ENCODE peak calls at places on chromosomes 11 and 22, in ten cellular contexts. C, S, B, Z, N, H, A, O, P and W are unnamed samples.

GRCh38 chr22:50114221-50114981 is 24.6 kb downstream of the MOV10L1 start:
- DNase-seq in P (no peak), B (peak), Z (no peak), C (no peak), N (peak), H (no peak), O (no peak), A (no peak), S (no peak), W (no peak)

GRCh38 chr11:45930031-45930794 is 7.8 kb downstream of the LARGE2 start:
- DNase-seq in S (peak), A (no peak), O (no peak), N (no peak), P (no peak), H (peak), B (no peak), C (no peak), Z (no peak), W (no peak)

GRCh38 chr11:125376117-125376516 is 119.9 kb downstream of the FEZ1 start:
- DNase-seq in P (no peak), O (no peak), C (peak), S (no peak), Z (no peak), B (peak), A (no peak), N (peak), H (no peak), W (no peak)

GRCh38 chr11:123640677-123641494 is 13.5 kb downstream of the SCN3B start:
- DNase-seq in A (no peak), O (peak), Z (peak), B (peak), C (peak), S (peak), P (peak), H (peak), N (peak), W (peak)

GRCh38 chr11:2590951-2591754 is 108.6 kb downstream of the KCNQ1OT1 start:
- DNase-seq in O (no peak), C (peak), N (no peak), B (no peak), H (no peak), P (no peak), S (no peak), Z (no peak), A (peak), W (no peak)

GRCh38 chr11:15216678-15217077 is 102.0 kb downstream of the INSC start:
- DNase-seq in C (no peak), B (no peak), A (no peak), N (no peak), H (no peak), Z (no peak), O (no peak), P (peak), S (peak), W (no peak)

GRCh38 chr22:33240901-33241300 is 182.7 kb upstream of the SYN3 start:
- DNase-seq in Z (no peak), N (no peak), P (no peak), H (no peak), C (no peak), B (peak), A (no peak), O (no peak), S (no peak), W (no peak)

GRCh38 chr11:61513143-61513740 is 4.7 kb downstream of the LRRC10B start:
- DNase-seq in S (no peak), H (no peak), B (no peak), P (peak), N (no peak), C (no peak), Z (no peak), A (no peak), O (no peak), W (no peak)

GRCh38 chr22:25039754-25040153 is 87.2 kb downstream of the KIAA1671 start:
- DNase-seq in O (no peak), H (no peak), P (no peak), B (no peak), Z (no peak), C (no peak), N (no peak), S (no peak), A (no peak), W (no peak)

GRCh38 chr11:123065634-123066033 is 3.7 kb upstream of the HSPA8 start:
- DNase-seq in P (no peak), B (peak), A (no peak), Z (no peak), S (no peak), N (peak), C (no peak), O (no peak), H (no peak), W (no peak)

GRCh38 chr11:32438883-32439487 is 3.6 kb upstream of the WT1 start:
- DNase-seq in O (no peak), S (no peak), H (no peak), N (no peak), A (no peak), Z (no peak), B (peak), P (no peak), C (no peak), W (no peak)

GRCh38 chr11:10352911-10353550 is 48.2 kb downstream of the ADM start:
- DNase-seq in N (no peak), P (no peak), O (no peak), S (no peak), A (no peak), B (no peak), Z (no peak), C (no peak), H (no peak), W (no peak)

GRCh38 chr11:64765291-64765803 is 5.6 kb upstream of the PYGM start:
- DNase-seq in P (no peak), Z (no peak), S (no peak), C (peak), B (no peak), O (no peak), N (no peak), A (peak), H (no peak), W (no peak)